ENCODE peak calls at places on chromosomes 3 and 15, in six cellular contexts. X, O, W, S, D and Q are unnamed samples. For H3K4me1, the result is how much of the 10 kb centered on the place peaks cover.

GRCh38 chr3:189570916-189571315 is 60.3 kb upstream of the TP63 start:
- DNase-seq in X (peak), O (no peak), W (no peak), S (no peak), D (no peak), Q (no peak)

GRCh38 chr3:128647307-128647706 is 3.3 kb downstream of the RPN1 start:
- DNase-seq in X (no peak), O (no peak), W (no peak), S (no peak), D (no peak), Q (no peak)

GRCh38 chr15:72474466-72474911 is 359 bp downstream of the ARIH1 start:
- DNase-seq in X (no peak), O (no peak), W (no peak), S (no peak), D (no peak), Q (no peak)

GRCh38 chr15:48695088-48695834 is 49.8 kb upstream of the FBN1 start:
- DNase-seq in X (peak), O (no peak), W (no peak), S (peak), D (peak), Q (no peak)

GRCh38 chr3:108132727-108133373 is 42.0 kb upstream of the CD47 start:
- DNase-seq in X (peak), O (no peak), W (no peak), S (peak), D (peak), Q (no peak)

GRCh38 chr3:111621535-111621934 is 26.4 kb upstream of the ZBED2 start:
- DNase-seq in X (no peak), O (peak), W (peak), S (no peak), D (peak), Q (peak)

GRCh38 chr3:65886376-65886775 is 152.3 kb downstream of the MAGI1 start:
- DNase-seq in X (no peak), O (no peak), W (no peak), S (no peak), D (no peak), Q (no peak)

GRCh38 chr3:188788621-188789081 is 383.1 kb upstream of the TPRG1 start:
- DNase-seq in X (peak), O (no peak), W (no peak), S (peak), D (peak), Q (no peak)

GRCh38 chr3:99633887-99634558 is 4.4 kb upstream of the COL8A1 start:
- DNase-seq in X (no peak), O (no peak), W (no peak), S (no peak), D (no peak), Q (no peak)

GRCh38 chr3:46865546-46865945 is 2.3 kb upstream of the MYL3 start:
- DNase-seq in X (no peak), O (no peak), W (no peak), S (no peak), D (no peak), Q (no peak)

GRCh38 chr3:12633108-12633507 is 30.8 kb downstream of the RAF1 start:
- DNase-seq in X (no peak), O (no peak), W (no peak), S (no peak), D (no peak), Q (no peak)
- H3K14ac ChIP-seq in X (no peak), O (no peak), W (no peak), S (no peak), D (no peak), Q (no peak)

DNA sequence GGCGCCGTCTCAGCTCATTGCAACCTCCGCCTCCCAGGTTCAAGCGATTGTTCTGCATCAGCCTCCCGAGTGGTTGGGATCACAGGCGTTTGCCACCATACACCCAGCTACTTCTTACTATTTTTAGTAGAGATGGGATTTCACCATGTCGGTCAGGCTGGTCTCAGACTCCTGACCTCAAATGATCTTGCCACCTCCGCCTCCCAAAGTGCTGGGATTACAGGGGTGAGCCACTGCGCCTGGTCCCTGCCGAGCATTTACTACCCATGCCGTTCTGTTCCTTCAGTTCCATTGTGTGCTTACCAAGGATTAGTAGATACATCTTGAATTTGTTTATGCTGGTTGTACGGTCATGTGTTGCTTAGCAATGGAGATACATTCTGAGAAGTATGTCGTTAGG is 10.3 kb downstream of the CHD2 start:
- DNase-seq in X (no peak), O (no peak), W (no peak), S (no peak), D (peak), Q (no peak)
- H3K4me1 ChIP-seq in X (under half), O (under half), W (under half), S (under half), D (under half), Q (under half)

GRCh38 chr15:78291698-78292097 is 7.7 kb downstream of the SKIC8 start:
- DNase-seq in X (peak), O (no peak), W (no peak), S (no peak), D (peak), Q (no peak)
- H3K14ac ChIP-seq in X (no peak), O (no peak), W (no peak), S (no peak), D (no peak), Q (no peak)

GRCh38 chr3:124826703-124827102 is 60.5 kb downstream of the ITGB5 start:
- DNase-seq in X (peak), O (no peak), W (peak), S (peak), D (no peak), Q (peak)
- H3K4me1 ChIP-seq in X (under half), O (under half), W (under half), S (under half), D (under half), Q (under half)

DNA sequence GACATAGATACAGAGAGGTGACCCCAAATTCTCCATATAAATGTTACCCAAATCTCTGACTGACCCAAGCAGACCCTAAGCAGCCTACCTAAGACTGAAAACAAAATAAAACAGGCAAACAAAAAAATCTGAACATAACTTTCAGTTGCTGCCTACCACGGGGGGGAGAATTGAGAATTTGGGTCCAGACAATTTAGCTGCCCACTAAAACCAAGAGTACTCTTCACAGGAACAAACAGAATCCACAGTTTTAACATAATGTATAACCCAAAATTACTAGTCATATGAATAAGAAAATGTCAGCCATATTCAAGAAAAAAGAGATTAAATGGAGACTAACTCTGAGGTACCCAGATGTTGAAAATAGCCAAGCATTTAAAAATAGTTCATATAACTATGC is 44.4 kb downstream of the SRPRB start:
- DNase-seq in X (no peak), O (no peak), W (no peak), S (no peak), D (no peak), Q (no peak)
- H3K14ac ChIP-seq in X (no peak), O (no peak), W (no peak), S (no peak), D (no peak), Q (no peak)